ENCODE peak calls at places on chromosomes 3 and 15, in seven cellular contexts. R is activated B cell treated with CpG ODN at 0.5 μM for 24 hours; Y is stimulated activated CD8-positive, alpha-beta memory T cell treated with anti-CD3 and anti-CD28 coated beads, Interleukin-12 subunit alpha, Interleukin-12 subunit beta, amount 100 ng/mL, for 1 hour; C is iPS DF 6.9; M is right lobe of liver; O is A549; E is GDM1. B is an unnamed sample.

GRCh38 chr3:124277516-124277890 is 285.6 kb upstream of the ROPN1 start:
- DNase-seq in R (no peak), Y (no peak), C (no peak), M (no peak), O (no peak), E (no peak), B (no peak)

GRCh38 chr15:48800811-48801460 is 9.9 kb downstream of the CEP152 start:
- DNase-seq in R (no peak), Y (no peak), C (no peak), M (no peak), O (peak), E (no peak), B (no peak)

GRCh38 chr3:128415773-128416577 is 50.7 kb downstream of the DNAJB8 start:
- DNase-seq in R (no peak), Y (no peak), C (no peak), M (no peak), O (no peak), E (no peak), B (no peak)

GRCh38 chr15:82714026-82714425 is 4.4 kb upstream of the AP3B2 start:
- DNase-seq in R (no peak), Y (no peak), C (no peak), M (no peak), O (no peak), E (no peak), B (no peak)

GRCh38 chr3:72683068-72683467 is 165.2 kb downstream of the SHQ1 start:
- DNase-seq in R (no peak), Y (no peak), C (no peak), M (no peak), O (no peak), E (no peak), B (no peak)

GRCh38 chr3:179608931-179609720 is 4.5 kb downstream of the NDUFB5 start:
- DNase-seq in R (no peak), Y (no peak), C (no peak), M (no peak), O (no peak), E (no peak), B (no peak)

GRCh38 chr15:98715401-98715800 is 67.1 kb downstream of the IGF1R start:
- DNase-seq in R (no peak), Y (no peak), C (no peak), M (no peak), O (no peak), E (no peak), B (no peak)

GRCh38 chr15:52146261-52146660 is 33.7 kb upstream of the BCL2L10 start:
- DNase-seq in R (no peak), Y (no peak), C (no peak), M (no peak), O (no peak), E (no peak), B (no peak)

GRCh38 chr3:67704322-67704721 is 49.9 kb upstream of the SUCLG2 start:
- DNase-seq in R (no peak), Y (no peak), C (no peak), M (peak), O (no peak), E (no peak), B (no peak)

GRCh38 chr15:90402230-90402629 is 14.2 kb downstream of the IQGAP1 start:
- DNase-seq in R (no peak), Y (no peak), C (no peak), M (no peak), O (no peak), E (no peak), B (no peak)

GRCh38 chr3:80278056-80278455 is 510.3 kb upstream of the ROBO1 start:
- DNase-seq in R (no peak), Y (no peak), C (no peak), M (no peak), O (no peak), E (no peak), B (no peak)

GRCh38 chr3:10459954-10460754 is 45.2 kb downstream of the ATP2B2 start:
- DNase-seq in R (no peak), Y (peak), C (peak), M (peak), O (peak), E (peak), B (peak)

GRCh38 chr15:68704496-68705021 is 116.1 kb downstream of the ANP32A start:
- DNase-seq in R (no peak), Y (no peak), C (no peak), M (no peak), O (no peak), E (no peak), B (no peak)

GRCh38 chr15:74630284-74631086 is 14.8 kb downstream of the CLK3 start:
- DNase-seq in R (peak), Y (no peak), C (no peak), M (no peak), O (no peak), E (no peak), B (no peak)

GRCh38 chr3:27914199-27914598 is 192.1 kb upstream of the EOMES start:
- DNase-seq in R (no peak), Y (no peak), C (peak), M (no peak), O (no peak), E (no peak), B (no peak)

GRCh38 chr3:61814674-61815073 is 253.3 kb downstream of the PTPRG start:
- DNase-seq in R (no peak), Y (no peak), C (no peak), M (no peak), O (no peak), E (no peak), B (no peak)

GRCh38 chr3:94887056-94887455 is 824.2 kb downstream of the NSUN3 start:
- DNase-seq in R (no peak), Y (no peak), C (no peak), M (no peak), O (no peak), E (no peak), B (no peak)

GRCh38 chr3:87084868-87085267 is 93.9 kb upstream of the VGLL3 start:
- DNase-seq in R (no peak), Y (no peak), C (no peak), M (no peak), O (no peak), E (no peak), B (no peak)

GRCh38 chr3:86073799-86074198 is 917.1 kb downstream of the VGLL3 start:
- DNase-seq in R (no peak), Y (no peak), C (no peak), M (no peak), O (no peak), E (no peak), B (no peak)

GRCh38 chr15:67505675-67506572 is 15.0 kb upstream of the C15orf61 start:
- DNase-seq in R (no peak), Y (no peak), C (no peak), M (no peak), O (no peak), E (no peak), B (no peak)

GRCh38 chr15:36501063-36501678 is 78.3 kb upstream of the CDIN1 start:
- DNase-seq in R (no peak), Y (no peak), C (peak), M (no peak), O (peak), E (no peak), B (peak)

GRCh38 chr3:54355795-54356194 is 233.4 kb downstream of the CACNA2D3 start:
- DNase-seq in R (no peak), Y (no peak), C (no peak), M (no peak), O (no peak), E (no peak), B (no peak)

GRCh38 chr3:129838086-129838485 is 55.4 kb downstream of the TMCC1 start:
- DNase-seq in R (no peak), Y (no peak), C (no peak), M (no peak), O (no peak), E (no peak), B (no peak)